ENCODE peak calls at places on chromosomes 7 and 10, in eight cellular contexts. G, H, P, L, I, W, C and N are unnamed samples.

GRCh38 chr10:32981760-32982159 is 23.7 kb upstream of the ITGB1 start:
- DNase-seq in G (no peak), H (peak), P (no peak), L (no peak), I (peak), W (peak), C (no peak), N (peak)

GRCh38 chr7:139752600-139752999 is 25.2 kb downstream of the HIPK2 start:
- DNase-seq in G (no peak), H (no peak), P (no peak), L (no peak), I (no peak), W (no peak), C (no peak), N (no peak)

GRCh38 chr7:75795831-75796285 is 17.7 kb downstream of the CCL24 start:
- DNase-seq in G (no peak), H (no peak), P (peak), L (no peak), I (peak), W (peak), C (peak), N (no peak)

GRCh38 chr7:41880107-41880506 is 177.2 kb upstream of the INHBA start:
- DNase-seq in G (no peak), H (no peak), P (no peak), L (no peak), I (no peak), W (peak), C (no peak), N (no peak)

GRCh38 chr10:624605-625334 is 64.7 kb downstream of the DIP2C start:
- DNase-seq in G (no peak), H (peak), P (no peak), L (no peak), I (peak), W (peak), C (peak), N (no peak)

GRCh38 chr7:518630-519428 is 817 bp downstream of the PDGFA start:
- DNase-seq in G (peak), H (peak), P (peak), L (no peak), I (peak), W (peak), C (peak), N (peak)

GRCh38 chr7:47587389-47587788 is 5.5 kb upstream of the TNS3 start:
- DNase-seq in G (peak), H (no peak), P (peak), L (no peak), I (no peak), W (peak), C (peak), N (no peak)

GRCh38 chr10:71363936-71364335 is 32.8 kb upstream of the CDH23 start:
- DNase-seq in G (no peak), H (no peak), P (no peak), L (no peak), I (no peak), W (no peak), C (no peak), N (no peak)

GRCh38 chr7:152145853-152146466 is 120.5 kb downstream of the GALNT11 start:
- DNase-seq in G (no peak), H (peak), P (no peak), L (no peak), I (no peak), W (peak), C (no peak), N (peak)

DNA sequence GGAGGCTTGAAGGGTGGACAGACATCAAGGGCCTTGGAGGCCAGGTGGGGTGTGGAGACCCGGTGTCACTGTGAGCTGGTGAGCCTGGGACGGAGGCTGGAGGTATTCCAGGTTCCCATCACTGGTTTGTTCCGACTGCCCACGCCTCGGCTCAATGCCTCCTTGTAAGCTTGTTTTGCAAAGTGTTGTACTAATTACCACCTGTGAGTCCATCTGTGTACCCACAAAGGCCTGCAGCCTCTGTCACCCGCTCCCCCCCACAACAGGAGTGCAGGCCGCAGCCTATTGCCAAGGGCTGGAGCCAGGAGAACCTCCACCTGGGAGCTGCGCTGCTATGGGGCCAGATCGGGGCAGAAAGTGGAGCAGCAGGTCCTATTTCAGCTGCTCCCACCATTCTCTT is 521.8 kb upstream of the DPP6 start:
- DNase-seq in G (no peak), H (no peak), P (no peak), L (no peak), I (no peak), W (no peak), C (no peak), N (no peak)
- H3K4me3 ChIP-seq in G (no peak), H (no peak), P (no peak), L (no peak), I (no peak), W (no peak), C (no peak), N (no peak)

DNA sequence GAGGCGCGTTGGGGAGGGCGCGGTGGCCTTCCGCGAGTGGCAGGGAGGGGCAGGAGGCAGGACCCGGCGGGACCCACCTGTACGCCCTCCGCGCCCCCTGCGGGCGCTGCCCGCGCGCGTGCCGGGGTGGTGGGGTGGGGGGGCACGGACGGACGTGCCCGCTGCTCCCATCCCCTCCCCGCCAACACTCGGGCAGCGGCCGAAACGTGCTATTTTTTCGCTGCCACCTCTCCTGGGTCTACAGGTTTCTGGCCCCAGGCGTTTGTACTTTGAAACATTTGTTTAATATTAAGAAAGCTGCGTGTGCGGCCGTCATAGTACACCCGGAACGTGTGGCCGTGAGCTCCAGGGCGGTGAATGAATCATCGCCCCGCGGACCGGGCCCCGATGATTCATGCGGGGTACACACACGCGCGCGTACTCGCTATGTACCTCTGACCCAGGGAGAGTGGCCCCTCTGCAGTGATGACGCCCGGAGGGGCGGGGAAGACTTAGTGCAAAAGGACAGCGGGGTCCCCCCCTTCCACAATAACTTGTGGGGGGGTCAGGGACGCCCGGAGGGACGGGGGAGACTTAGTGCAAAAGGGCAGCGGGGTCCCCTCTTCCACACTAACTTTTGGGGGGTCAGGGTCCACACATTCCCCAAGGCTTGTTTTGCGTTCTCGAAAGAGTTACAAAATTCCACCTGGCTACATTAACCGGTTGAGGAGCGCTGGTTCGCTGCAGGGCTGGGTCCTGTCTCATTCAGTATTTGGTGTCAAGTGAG is 56.6 kb upstream of the PCGF5 start:
- DNase-seq in G (peak), H (peak), P (peak), L (no peak), I (peak), W (peak), C (peak), N (no peak)
- H3K4me3 ChIP-seq in G (peak), H (peak), P (peak), L (peak), I (peak), W (peak), C (peak), N (peak)

GRCh38 chr10:26483554-26483953 is 45.4 kb downstream of the APBB1IP start:
- DNase-seq in G (no peak), H (no peak), P (no peak), L (no peak), I (no peak), W (no peak), C (no peak), N (no peak)

GRCh38 chr10:26479766-26480492 is 41.8 kb downstream of the APBB1IP start:
- DNase-seq in G (no peak), H (no peak), P (no peak), L (no peak), I (no peak), W (no peak), C (no peak), N (peak)

GRCh38 chr10:26480909-26481703 is 43.0 kb downstream of the APBB1IP start:
- DNase-seq in G (no peak), H (no peak), P (no peak), L (no peak), I (no peak), W (no peak), C (no peak), N (no peak)

GRCh38 chr10:26485150-26485941 is 47.2 kb downstream of the APBB1IP start:
- DNase-seq in G (no peak), H (no peak), P (peak), L (no peak), I (no peak), W (peak), C (no peak), N (no peak)

GRCh38 chr10:26481914-26482550 is 43.9 kb downstream of the APBB1IP start:
- DNase-seq in G (no peak), H (no peak), P (no peak), L (no peak), I (no peak), W (no peak), C (no peak), N (peak)
- H3K4me3 ChIP-seq in G (no peak), H (no peak), P (no peak), L (no peak), I (no peak), W (no peak), C (no peak), N (peak)

DNA sequence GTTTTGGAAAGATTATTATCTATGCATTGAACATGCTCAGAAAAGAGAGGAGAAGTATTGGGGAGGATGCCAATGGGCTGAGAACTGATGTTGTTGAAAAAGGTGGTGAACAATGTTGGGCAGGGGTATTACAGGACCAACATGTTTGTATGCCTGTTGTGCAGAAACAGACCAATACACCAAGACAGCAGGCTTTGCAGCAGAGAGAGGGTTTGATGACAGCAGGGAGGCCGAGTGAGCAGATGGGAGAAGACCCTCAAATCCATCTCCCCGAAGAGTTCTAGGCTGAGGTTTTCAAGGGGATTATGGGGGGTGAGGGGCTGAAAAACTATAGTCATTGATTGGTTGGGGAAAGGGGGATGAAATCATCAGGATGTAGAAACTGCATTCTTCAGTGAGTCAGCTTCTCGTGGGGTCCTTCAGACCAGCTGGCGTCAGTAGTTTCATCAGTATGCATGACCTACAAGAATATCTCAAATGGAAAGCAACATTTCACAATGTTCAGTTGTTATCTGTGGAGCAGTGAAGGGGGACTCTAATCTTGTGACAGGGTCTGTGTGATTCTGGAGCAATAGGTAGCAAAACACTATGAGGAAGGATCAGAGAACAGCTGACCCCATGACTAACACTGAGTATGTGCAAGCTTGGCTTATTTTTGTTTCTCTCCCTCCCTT is 167.8 kb downstream of the BAMBI start:
- DNase-seq in G (no peak), H (no peak), P (no peak), L (no peak), I (no peak), W (no peak), C (no peak), N (no peak)
- H3K4me3 ChIP-seq in G (no peak), H (no peak), P (no peak), L (no peak), I (no peak), W (no peak), C (no peak), N (no peak)